ENCODE peak calls at places on chromosomes 6 and 20, in four cellular contexts. V is epithelial cell of esophagus, M is HAP-1, D is nucleus accumbens. X is an unnamed sample.

GRCh38 chr6:837380-837779 is 144.4 kb upstream of the EXOC2 start:
- DNase-seq in V (peak), D (no peak), M (no peak), X (no peak)

GRCh38 chr20:61869750-61870507 is 195.8 kb downstream of the TAF4 start:
- DNase-seq in M (no peak), D (no peak), V (no peak), X (no peak)

GRCh38 chr6:170512249-170512648 is 40.9 kb downstream of the PSMB1 start:
- DNase-seq in M (no peak), D (no peak), V (peak), X (no peak)

GRCh38 chr6:41427642-41428401 is 92.4 kb downstream of the NCR2 start:
- DNase-seq in D (peak), M (peak), V (peak), X (no peak)

GRCh38 chr20:51792960-51793359 is 9.4 kb downstream of the SALL4 start:
- DNase-seq in M (no peak), D (no peak), V (no peak), X (no peak)

GRCh38 chr6:161257778-161258457 is 15.9 kb downstream of the AGPAT4 start:
- DNase-seq in V (peak), M (no peak), D (no peak), X (no peak)

GRCh38 chr6:39381535-39382140 is 59.1 kb upstream of the KCNK16 start:
- DNase-seq in M (no peak), D (no peak), V (no peak), X (no peak)

GRCh38 chr6:47000842-47001241 is 41.3 kb downstream of the ADGRF1 start:
- DNase-seq in V (peak), D (no peak), M (no peak), X (no peak)

X was measured in lower leg skin.